ENCODE peak calls at places on chromosomes 2 and 18, in four cellular contexts. One of them, this sample, is unnamed.

GRCh38 chr18:13914756-13915155 is 580 bp downstream of the MC2R start:
- DNase-seq in left ventricle myocardium inferior: no peak
- DNase-seq in stromal cell of bone marrow: no peak
- DNase-seq in LoVo: no peak
- DNase-seq in this sample: no peak

GRCh38 chr18:57428221-57429150 is 6.7 kb upstream of the ONECUT2 start:
- DNase-seq in left ventricle myocardium inferior: no peak
- DNase-seq in stromal cell of bone marrow: no peak
- DNase-seq in LoVo: no peak
- DNase-seq in this sample: no peak

GRCh38 chr2:168300460-168300859 is 53.1 kb upstream of the STK39 start:
- DNase-seq in left ventricle myocardium inferior: no peak
- DNase-seq in stromal cell of bone marrow: no peak
- DNase-seq in LoVo: no peak
- DNase-seq in this sample: no peak

GRCh38 chr2:102891261-102891660 is 129.4 kb downstream of the TMEM182 start:
- DNase-seq in left ventricle myocardium inferior: no peak
- DNase-seq in stromal cell of bone marrow: peak; percentile 75
- DNase-seq in LoVo: no peak
- DNase-seq in this sample: no peak

GRCh38 chr2:162965151-162965550 is 126.6 kb upstream of the KCNH7 start:
- DNase-seq in left ventricle myocardium inferior: no peak
- DNase-seq in stromal cell of bone marrow: no peak
- DNase-seq in LoVo: no peak
- DNase-seq in this sample: no peak

GRCh38 chr2:210225461-210225798 is 183 bp upstream of the ACADL start:
- DNase-seq in left ventricle myocardium inferior: no peak
- DNase-seq in stromal cell of bone marrow: no peak
- DNase-seq in LoVo: no peak
- DNase-seq in this sample: no peak

GRCh38 chr18:3089579-3089978 is 76.6 kb upstream of the LPIN2 start:
- DNase-seq in left ventricle myocardium inferior: no peak
- DNase-seq in stromal cell of bone marrow: no peak
- DNase-seq in LoVo: no peak
- DNase-seq in this sample: no peak

GRCh38 chr2:239518286-239519080 is 117.7 kb upstream of the HDAC4 start:
- DNase-seq in left ventricle myocardium inferior: peak; percentile 4
- DNase-seq in stromal cell of bone marrow: no peak
- DNase-seq in LoVo: no peak
- DNase-seq in this sample: no peak

GRCh38 chr2:37085731-37086147 is 1.4 kb downstream of the GPATCH11 start:
- DNase-seq in left ventricle myocardium inferior: no peak
- DNase-seq in stromal cell of bone marrow: peak; percentile 18
- DNase-seq in LoVo: peak; percentile 45
- DNase-seq in this sample: no peak

GRCh38 chr2:239881561-239882320 is 143.4 kb downstream of the NDUFA10 start:
- DNase-seq in left ventricle myocardium inferior: no peak
- DNase-seq in stromal cell of bone marrow: peak; percentile 3
- DNase-seq in LoVo: no peak
- DNase-seq in this sample: no peak

GRCh38 chr2:26807788-26808460 is 22.1 kb downstream of the CENPA start:
- DNase-seq in left ventricle myocardium inferior: no peak
- DNase-seq in stromal cell of bone marrow: peak; percentile 40
- DNase-seq in LoVo: no peak
- DNase-seq in this sample: no peak

GRCh38 chr2:135255208-135255607 is 203.1 kb downstream of the RAB3GAP1 start:
- DNase-seq in left ventricle myocardium inferior: no peak
- DNase-seq in stromal cell of bone marrow: no peak
- DNase-seq in LoVo: no peak
- DNase-seq in this sample: peak; percentile 10

This sample was measured in memory B cell.